ENCODE peak calls at places on chromosomes 6 and 20, in five cellular contexts. Q, E, X, F and A are unnamed samples.

GRCh38 chr6:1604991-1605821 is 4.5 kb upstream of the FOXC1 start:
- DNase-seq in Q (no peak), E (no peak), X (no peak), F (no peak), A (no peak)

GRCh38 chr6:111162504-111162903 is 75.2 kb downstream of the SLC16A10 start:
- DNase-seq in Q (no peak), E (no peak), X (no peak), F (no peak), A (no peak)

GRCh38 chr6:130524552-130524951 is 158.7 kb downstream of the TMEM200A start:
- DNase-seq in Q (no peak), E (no peak), X (no peak), F (no peak), A (no peak)

GRCh38 chr6:128757961-128758360 is 125.0 kb upstream of the LAMA2 start:
- DNase-seq in Q (no peak), E (no peak), X (no peak), F (no peak), A (no peak)

GRCh38 chr6:32092760-32093497 is 16.2 kb downstream of the TNXB start:
- DNase-seq in Q (no peak), E (peak; percentile 88), X (no peak), F (no peak), A (no peak)

GRCh38 chr20:51562334-51563140 is 20.0 kb upstream of the NFATC2 start:
- DNase-seq in Q (peak; percentile 75), E (peak; percentile 97), X (peak; percentile 73), F (peak; percentile 94), A (peak; percentile 87)

GRCh38 chr20:49578436-49578835 is 10.5 kb upstream of the PTGIS start:
- DNase-seq in Q (no peak), E (no peak), X (no peak), F (no peak), A (no peak)

GRCh38 chr6:36920546-36920945 is 34.0 kb upstream of the PI16 start:
- DNase-seq in Q (no peak), E (peak; percentile 71), X (no peak), F (no peak), A (no peak)

GRCh38 chr6:21808551-21809181 is 215.1 kb downstream of the SOX4 start:
- DNase-seq in Q (no peak), E (peak; percentile 79), X (peak; percentile 44), F (peak; percentile 35), A (no peak)

GRCh38 chr6:56334937-56335336 is 87.6 kb upstream of the COL21A1 start:
- DNase-seq in Q (no peak), E (peak; percentile 49), X (peak; percentile 81), F (no peak), A (no peak)

GRCh38 chr6:110357696-110358535 is at the start of gene METTL24:
- DNase-seq in Q (peak; percentile 16), E (no peak), X (no peak), F (no peak), A (no peak)

GRCh38 chr6:18823782-18824386 is 436.7 kb downstream of the RNF144B start:
- DNase-seq in Q (no peak), E (peak; percentile 11), X (no peak), F (no peak), A (peak; percentile 14)

GRCh38 chr20:38764563-38765355 is 16.5 kb downstream of the ACTR5 start:
- DNase-seq in Q (no peak), E (peak; percentile 82), X (peak; percentile 69), F (no peak), A (peak; percentile 43)

GRCh38 chr6:144397141-144397540 is 112.0 kb downstream of the UTRN start:
- DNase-seq in Q (no peak), E (no peak), X (no peak), F (no peak), A (no peak)

DNA sequence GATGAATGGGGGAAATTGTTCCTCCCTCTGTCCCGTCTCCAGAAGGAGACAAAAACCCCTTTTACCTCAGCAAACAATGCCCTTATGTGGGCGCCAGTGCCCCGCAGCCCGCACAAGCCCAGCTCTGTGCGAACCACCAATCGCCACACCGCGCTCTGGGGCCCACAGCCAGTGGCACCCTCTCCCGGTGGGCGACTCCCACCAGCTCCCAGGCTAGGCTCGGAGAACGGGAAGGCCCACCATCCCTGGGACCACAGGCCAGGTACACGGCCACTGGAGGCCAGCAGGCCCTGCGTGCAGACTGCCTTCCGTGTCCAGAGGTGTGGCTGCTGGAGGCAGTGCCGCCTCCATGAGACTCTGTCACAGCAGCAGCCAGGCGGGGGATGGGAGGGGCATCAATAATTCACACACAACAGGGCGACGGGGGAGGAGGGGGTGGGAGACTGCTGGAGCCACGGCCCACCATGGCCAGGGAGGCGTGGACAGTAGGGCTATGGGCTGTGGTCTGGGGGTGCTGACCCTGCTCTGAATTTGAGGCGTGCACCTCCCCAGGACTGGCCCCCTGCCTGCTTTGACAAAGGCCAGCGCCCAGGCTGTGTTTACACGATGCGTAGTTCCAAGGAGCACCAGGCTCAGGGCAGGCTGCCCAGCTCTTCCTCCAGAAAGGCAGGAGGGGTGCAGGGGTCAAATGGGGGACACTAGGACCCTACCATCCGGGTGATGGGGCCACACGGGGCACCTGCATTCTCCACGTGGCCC is 105.7 kb downstream of the ASXL1 start:
- DNase-seq in Q (no peak), E (no peak), X (no peak), F (no peak), A (no peak)
- H3K4me3 ChIP-seq in Q (no peak overlapping the region), E (no peak overlapping the region), X (no peak overlapping the region), F (no peak overlapping the region), A (no peak overlapping the region)

GRCh38 chr6:82362868-82363267 is 749 bp upstream of the TPBG start:
- DNase-seq in Q (peak; percentile 23), E (peak; percentile 77), X (peak; percentile 74), F (peak; percentile 10), A (peak; percentile 94)

GRCh38 chr6:82363368-82364086 is at the start of gene TPBG:
- DNase-seq in Q (peak; percentile 59), E (peak; percentile 69), X (peak; percentile 54), F (peak; percentile 44), A (peak; percentile 43)

GRCh38 chr6:82361631-82362030 is 2.0 kb upstream of the TPBG start:
- DNase-seq in Q (no peak), E (no peak), X (no peak), F (no peak), A (no peak)

GRCh38 chr6:82364087-82365010 is 732 bp downstream of the TPBG start:
- DNase-seq in Q (peak; percentile 60), E (peak; percentile 80), X (peak; percentile 25), F (peak; percentile 50), A (no peak)

DNA sequence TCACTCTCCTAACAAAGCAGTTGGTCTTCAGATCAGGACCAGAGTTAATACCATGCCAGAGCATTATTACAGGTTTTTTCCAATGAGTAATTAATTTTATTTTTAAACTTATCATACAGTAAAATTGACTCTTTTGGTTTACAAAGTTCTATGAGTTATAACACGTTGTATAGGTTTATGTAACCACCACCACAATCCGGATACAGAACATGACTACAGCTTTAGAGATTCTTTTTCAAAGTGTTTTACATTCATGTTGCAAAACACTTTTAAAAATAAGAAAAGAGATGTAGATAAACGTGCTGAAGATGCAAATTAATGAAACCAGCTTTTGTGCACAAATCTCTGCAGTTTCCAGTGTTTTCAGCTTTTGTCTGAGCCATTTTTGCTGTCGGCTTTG is 1.5 kb upstream of the TPBG start:
- DNase-seq in Q (no peak), E (no peak), X (no peak), F (no peak), A (no peak)
- H3K4me3 ChIP-seq in Q (no peak overlapping the region), E (no peak overlapping the region), X (peak overlapping the region; percentile 85), F (no peak overlapping the region), A (peak overlapping the region; percentile 93)

DNA sequence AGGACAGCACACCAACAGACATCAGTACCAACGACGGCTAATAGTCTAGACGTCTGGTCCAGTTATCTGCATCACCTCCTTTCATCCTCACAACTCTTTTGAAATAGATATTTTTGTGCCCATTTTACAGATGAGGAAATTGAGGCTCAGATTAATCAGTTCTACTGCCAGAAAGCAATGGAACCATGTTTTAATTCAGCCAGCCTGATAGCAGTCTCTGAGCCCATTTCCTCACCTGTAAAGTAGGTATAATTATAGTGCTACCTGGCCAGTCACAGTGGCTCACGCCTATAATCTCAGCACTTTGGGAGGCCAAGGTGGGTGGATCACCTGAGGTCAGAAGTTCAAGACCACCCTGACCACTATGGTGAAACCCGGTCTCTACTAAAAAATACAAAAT is 9.8 kb upstream of the BMP7 start:
- DNase-seq in Q (no peak), E (no peak), X (no peak), F (no peak), A (no peak)
- H3K4me3 ChIP-seq in Q (no peak overlapping the region), E (no peak overlapping the region), X (no peak overlapping the region), F (no peak overlapping the region), A (no peak overlapping the region)

GRCh38 chr20:53735536-53736050 is 142.0 kb upstream of the ZNF217 start:
- DNase-seq in Q (no peak), E (peak; percentile 93), X (peak; percentile 78), F (no peak), A (no peak)
- H3K4me3 ChIP-seq in Q (no peak overlapping the region), E (peak overlapping the region; percentile 20), X (no peak overlapping the region), F (no peak overlapping the region), A (no peak overlapping the region)